ENCODE peak calls at places on chromosomes 6 and 20, in four cellular contexts. One of them, this sample, is unnamed.

GRCh38 chr20:21156266-21156665 is 30.4 kb downstream of the KIZ start:
- DNase-seq in C1 segment of cervical spinal cord: no peak
- DNase-seq in activated CD4-positive, alpha-beta T cell treated with anti-CD3 and anti-CD28 coated beads for 4 hours: no peak
- DNase-seq in renal cortical epithelial cell: peak; percentile 66
- DNase-seq in this sample: no peak

GRCh38 chr6:149015877-149016525 is 269.2 kb downstream of the UST start:
- DNase-seq in C1 segment of cervical spinal cord: no peak
- DNase-seq in renal cortical epithelial cell: no peak
- DNase-seq in activated CD4-positive, alpha-beta T cell treated with anti-CD3 and anti-CD28 coated beads for 4 hours: no peak
- DNase-seq in this sample: no peak

GRCh38 chr6:138572200-138572875 is 73.0 kb upstream of the NHSL1 start:
- DNase-seq in renal cortical epithelial cell: peak; percentile 80
- DNase-seq in C1 segment of cervical spinal cord: peak; percentile 30
- DNase-seq in activated CD4-positive, alpha-beta T cell treated with anti-CD3 and anti-CD28 coated beads for 4 hours: no peak
- DNase-seq in this sample: no peak

GRCh38 chr6:169109821-169110220 is 143.8 kb downstream of the THBS2 start:
- DNase-seq in renal cortical epithelial cell: no peak
- DNase-seq in activated CD4-positive, alpha-beta T cell treated with anti-CD3 and anti-CD28 coated beads for 4 hours: no peak
- DNase-seq in C1 segment of cervical spinal cord: no peak
- DNase-seq in this sample: no peak

GRCh38 chr6:140071115-140071514 is 696.7 kb upstream of the CITED2 start:
- DNase-seq in C1 segment of cervical spinal cord: no peak
- DNase-seq in renal cortical epithelial cell: peak; percentile 90
- DNase-seq in activated CD4-positive, alpha-beta T cell treated with anti-CD3 and anti-CD28 coated beads for 4 hours: no peak
- DNase-seq in this sample: no peak

GRCh38 chr6:72811971-72812421 is 190.1 kb downstream of the KCNQ5 start:
- DNase-seq in renal cortical epithelial cell: peak; percentile 32
- DNase-seq in C1 segment of cervical spinal cord: no peak
- DNase-seq in activated CD4-positive, alpha-beta T cell treated with anti-CD3 and anti-CD28 coated beads for 4 hours: no peak
- DNase-seq in this sample: no peak

GRCh38 chr6:163536770-163537169 is 122.3 kb downstream of the QKI start:
- DNase-seq in C1 segment of cervical spinal cord: no peak
- DNase-seq in activated CD4-positive, alpha-beta T cell treated with anti-CD3 and anti-CD28 coated beads for 4 hours: no peak
- DNase-seq in renal cortical epithelial cell: peak; percentile 36
- DNase-seq in this sample: no peak

GRCh38 chr6:159473844-159474243 is 219.2 kb downstream of the SOD2 start:
- DNase-seq in renal cortical epithelial cell: no peak
- DNase-seq in activated CD4-positive, alpha-beta T cell treated with anti-CD3 and anti-CD28 coated beads for 4 hours: no peak
- DNase-seq in C1 segment of cervical spinal cord: no peak
- DNase-seq in this sample: no peak

GRCh38 chr6:13098808-13099570 is 229.3 kb downstream of the TBC1D7 start:
- DNase-seq in C1 segment of cervical spinal cord: no peak
- DNase-seq in activated CD4-positive, alpha-beta T cell treated with anti-CD3 and anti-CD28 coated beads for 4 hours: no peak
- DNase-seq in renal cortical epithelial cell: no peak
- DNase-seq in this sample: peak; percentile 29

GRCh38 chr6:160519603-160520042 is 144.5 kb downstream of the LPA start:
- DNase-seq in renal cortical epithelial cell: peak; percentile 38
- DNase-seq in C1 segment of cervical spinal cord: no peak
- DNase-seq in activated CD4-positive, alpha-beta T cell treated with anti-CD3 and anti-CD28 coated beads for 4 hours: no peak
- DNase-seq in this sample: peak; percentile 58

GRCh38 chr6:125207956-125208355 is 54.4 kb downstream of the TPD52L1 start:
- DNase-seq in C1 segment of cervical spinal cord: no peak
- DNase-seq in renal cortical epithelial cell: peak; percentile 58
- DNase-seq in activated CD4-positive, alpha-beta T cell treated with anti-CD3 and anti-CD28 coated beads for 4 hours: no peak
- DNase-seq in this sample: no peak

GRCh38 chr6:89510393-89510792 is 77.4 kb downstream of the ANKRD6 start:
- DNase-seq in renal cortical epithelial cell: no peak
- DNase-seq in activated CD4-positive, alpha-beta T cell treated with anti-CD3 and anti-CD28 coated beads for 4 hours: no peak
- DNase-seq in C1 segment of cervical spinal cord: no peak
- DNase-seq in this sample: no peak

GRCh38 chr6:3240595-3240994 is 13.1 kb upstream of the TUBB2B start:
- DNase-seq in C1 segment of cervical spinal cord: peak; percentile 21
- DNase-seq in renal cortical epithelial cell: no peak
- DNase-seq in activated CD4-positive, alpha-beta T cell treated with anti-CD3 and anti-CD28 coated beads for 4 hours: no peak
- DNase-seq in this sample: no peak

GRCh38 chr6:53986165-53986720 is 125.0 kb upstream of the MLIP start:
- DNase-seq in renal cortical epithelial cell: peak; percentile 68
- DNase-seq in C1 segment of cervical spinal cord: no peak
- DNase-seq in activated CD4-positive, alpha-beta T cell treated with anti-CD3 and anti-CD28 coated beads for 4 hours: no peak
- DNase-seq in this sample: peak; percentile 44

This sample was measured in NAMALWA.